ENCODE peak calls at places on chromosomes 4 and X, in four cellular contexts. K is HT1080; C is T-helper 2 cell; D is CD4-positive, alpha-beta T cell. Y is an unnamed sample.

GRCh38 chr4:2412885-2413716 is 5.3 kb downstream of the ZFYVE28 start:
- DNase-seq in K (peak), C (peak), D (peak), Y (peak)

GRCh38 chr4:20253799-20254409 is 2.2 kb downstream of the SLIT2 start:
- DNase-seq in K (no peak), C (no peak), D (no peak), Y (no peak)

GRCh38 chr4:54277691-54278090 is 48.6 kb downstream of the PDGFRA start:
- DNase-seq in K (peak), C (peak), D (no peak), Y (no peak)

GRCh38 chr4:149311076-149311475 is 504.6 kb downstream of the IQCM start:
- DNase-seq in K (peak), C (peak), D (no peak), Y (no peak)

GRCh38 chr4:7285244-7286122 is 93.1 kb downstream of the SORCS2 start:
- DNase-seq in K (no peak), C (no peak), D (no peak), Y (no peak)

GRCh38 chrX:120365320-120365719 is 3.4 kb downstream of the ATP1B4 start:
- DNase-seq in K (peak), C (peak), D (peak), Y (peak)

GRCh38 chr4:85829276-85830051 is 354.5 kb downstream of the ARHGAP24 start:
- DNase-seq in K (no peak), C (no peak), D (no peak), Y (no peak)

GRCh38 chrX:9656277-9656676 is 109.4 kb downstream of the GPR143 start:
- DNase-seq in K (no peak), C (no peak), D (no peak), Y (no peak)

GRCh38 chr4:44558206-44558605 is 93.2 kb downstream of the YIPF7 start:
- DNase-seq in K (no peak), C (no peak), D (no peak), Y (no peak)

GRCh38 chr4:24560770-24561415 is 23.5 kb downstream of the DHX15 start:
- DNase-seq in K (no peak), C (no peak), D (no peak), Y (no peak)

GRCh38 chr4:182215171-182215570 is 28.0 kb upstream of the TENM3 start:
- DNase-seq in K (no peak), C (no peak), D (no peak), Y (no peak)

GRCh38 chr4:118981839-118982381 is 93.3 kb downstream of the SYNPO2 start:
- DNase-seq in K (peak), C (peak), D (peak), Y (peak)

GRCh38 chr4:128286474-128287158 is 997 bp downstream of the PGRMC2 start:
- DNase-seq in K (peak), C (peak), D (peak), Y (peak)

Y was measured in T-helper 1 cell.